ENCODE peak calls at places on chromosomes 13 and 19, in five cellular contexts. T is esophagus squamous epithelium, P is GM04503, L is kidney, E is progenitor cell of endocrine pancreas. R is an unnamed sample.

GRCh38 chr19:3517638-3518037 is 11.5 kb downstream of the FZR1 start:
- DNase-seq in T (no peak), P (no peak), L (no peak), E (no peak), R (no peak)

GRCh38 chr13:99055286-99056073 is 77.6 kb upstream of the DOCK9 start:
- DNase-seq in T (no peak), P (no peak), L (no peak), E (no peak), R (no peak)

GRCh38 chr13:74134777-74135305 is 637 bp upstream of the KLF12 start:
- DNase-seq in T (no peak), P (no peak), L (peak; percentile 92), E (peak; percentile 50), R (no peak)

GRCh38 chr13:21999666-22000065 is 328.8 kb downstream of the FGF9 start:
- DNase-seq in T (no peak), P (no peak), L (no peak), E (no peak), R (no peak)

GRCh38 chr19:49422407-49423277 is 599 bp downstream of the PTH2 start:
- DNase-seq in T (no peak), P (no peak), L (no peak), E (no peak), R (no peak)

GRCh38 chr19:50906217-50906616 is 5.0 kb downstream of the KLK4 start:
- DNase-seq in T (no peak), P (no peak), L (no peak), E (peak; percentile 26), R (no peak)

GRCh38 chr19:31308781-31309180 is 40.5 kb downstream of the TSHZ3 start:
- DNase-seq in T (no peak), P (no peak), L (no peak), E (no peak), R (no peak)

GRCh38 chr19:5789201-5789795 is 1.7 kb downstream of the DUS3L start:
- DNase-seq in T (no peak), P (no peak), L (no peak), E (no peak), R (peak; percentile 83)

GRCh38 chr13:80036845-80037504 is 304.0 kb downstream of the SPRY2 start:
- DNase-seq in T (no peak), P (no peak), L (no peak), E (no peak), R (no peak)

GRCh38 chr13:44565881-44566280 is 10.2 kb downstream of the TSC22D1 start:
- DNase-seq in T (no peak), P (no peak), L (no peak), E (no peak), R (no peak)

GRCh38 chr19:43841990-43842389 is 14.9 kb downstream of the ZNF283 start:
- DNase-seq in T (no peak), P (no peak), L (no peak), E (no peak), R (no peak)

GRCh38 chr13:49858183-49858856 is 65.8 kb upstream of the KPNA3 start:
- DNase-seq in T (no peak), P (peak; percentile 75), L (no peak), E (no peak), R (no peak)